ENCODE peak calls at places on chromosomes 11 and 22, in nine cellular contexts. S is mesenchymal stem cell; L is PC-9; V is tibial artery; Y is small intestine; D is fibroblast of lung; O is Caco-2; B is naive thymus-derived CD4-positive, alpha-beta T cell; G is endothelial cell of umbilical vein. K is an unnamed sample. For H3K4me1, the result is how much of the 10 kb centered on the place peaks cover.

GRCh38 chr22:29798318-29798717 is 31.1 kb downstream of the UQCR10 start:
- DNase-seq in S (peak), L (no peak), V (no peak), Y (no peak), D (no peak), O (no peak), B (no peak), G (no peak), K (no peak)

GRCh38 chr11:57935402-57936049 is 88.2 kb upstream of the OR9Q1 start:
- DNase-seq in S (no peak), L (no peak), V (no peak), Y (peak), D (no peak), O (no peak), B (no peak), G (no peak), K (no peak)

GRCh38 chr11:120233207-120233803 is 6.6 kb upstream of the POU2F3 start:
- DNase-seq in S (no peak), L (no peak), V (no peak), Y (peak), D (no peak), O (no peak), B (no peak), G (no peak), K (no peak)

GRCh38 chr11:30346068-30346688 is 23.3 kb downstream of the ARL14EP start:
- DNase-seq in S (peak), L (no peak), V (no peak), Y (peak), D (peak), O (no peak), B (no peak), G (peak), K (no peak)

GRCh38 chr11:7941141-7941540 is 367 bp downstream of the OR10A3 start:
- DNase-seq in S (no peak), L (no peak), V (no peak), Y (no peak), D (no peak), O (no peak), B (no peak), G (no peak), K (no peak)

GRCh38 chr11:77071671-77072605 is 5.2 kb downstream of the CAPN5 start:
- DNase-seq in S (peak), L (no peak), V (peak), Y (peak), D (peak), O (peak), B (no peak), G (peak), K (no peak)

GRCh38 chr11:69888671-69889076 is 69.5 kb upstream of the FGF3 start:
- DNase-seq in S (peak), L (peak), V (no peak), Y (peak), D (peak), O (peak), B (peak), G (peak), K (peak)

GRCh38 chr11:36425593-36426206 is 84.4 kb downstream of the TRAF6 start:
- DNase-seq in S (no peak), L (no peak), V (no peak), Y (no peak), D (peak), O (no peak), B (no peak), G (peak), K (no peak)

GRCh38 chr11:76835928-76836612 is 24.6 kb upstream of the ACER3 start:
- DNase-seq in S (peak), L (peak), V (no peak), Y (peak), D (peak), O (no peak), B (no peak), G (peak), K (no peak)

GRCh38 chr11:64237484-64237951 is 3.1 kb downstream of the VEGFB start:
- DNase-seq in S (no peak), L (peak), V (no peak), Y (peak), D (no peak), O (no peak), B (no peak), G (no peak), K (no peak)

GRCh38 chr11:130979386-130979972 is 63.2 kb upstream of the SNX19 start:
- DNase-seq in S (peak), L (no peak), V (no peak), Y (no peak), D (peak), O (no peak), B (no peak), G (peak), K (no peak)

GRCh38 chr11:71184421-71185210 is 67.8 kb downstream of the SHANK2 start:
- DNase-seq in S (no peak), L (no peak), V (no peak), Y (no peak), D (no peak), O (peak), B (no peak), G (no peak), K (no peak)

GRCh38 chr22:32809786-32810185 is 8.3 kb downstream of the TIMP3 start:
- DNase-seq in S (no peak), L (no peak), V (peak), Y (no peak), D (no peak), O (no peak), B (no peak), G (no peak), K (no peak)

GRCh38 chr22:32810241-32811133 is 9.0 kb downstream of the TIMP3 start:
- DNase-seq in S (no peak), L (peak), V (peak), Y (no peak), D (peak), O (peak), B (no peak), G (no peak), K (no peak)

GRCh38 chr22:32806296-32806695 is 4.8 kb downstream of the TIMP3 start:
- DNase-seq in S (no peak), L (no peak), V (peak), Y (no peak), D (peak), O (no peak), B (no peak), G (no peak), K (no peak)

GRCh38 chr22:32805586-32805881 is 4.0 kb downstream of the TIMP3 start:
- DNase-seq in S (no peak), L (no peak), V (no peak), Y (no peak), D (no peak), O (no peak), B (no peak), G (no peak), K (no peak)

GRCh38 chr22:32808038-32808445 is 6.5 kb downstream of the TIMP3 start:
- DNase-seq in S (no peak), L (no peak), V (peak), Y (peak), D (peak), O (no peak), B (no peak), G (no peak), K (no peak)
- H3K4me1 ChIP-seq in S (under half), L (half or more), V (under half), Y (under half), D (under half), O (under half), B (under half), G (under half), K (under half)

DNA sequence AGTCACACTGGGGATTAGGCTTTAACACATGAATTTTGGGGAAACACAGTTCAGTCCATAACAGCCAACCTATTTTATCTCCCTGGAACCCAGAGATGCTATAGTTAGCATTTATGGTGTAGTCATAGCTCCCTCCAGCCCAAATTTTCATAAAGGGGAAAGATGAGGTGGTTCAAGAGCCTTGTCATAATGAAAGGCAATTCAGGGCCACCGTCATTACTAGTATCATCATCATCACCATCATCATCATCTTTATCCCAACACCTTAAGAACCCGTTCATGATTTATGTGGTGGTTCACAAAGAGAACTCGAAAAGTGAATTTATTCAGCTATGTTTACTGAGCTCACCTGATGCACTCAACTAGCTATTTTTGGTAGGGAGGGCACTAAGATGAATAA is 2.4 kb upstream of the TUBA8 start:
- DNase-seq in S (no peak), L (no peak), V (no peak), Y (no peak), D (no peak), O (no peak), B (no peak), G (no peak), K (no peak)
- H3K4me1 ChIP-seq in S (under half), L (under half), V (under half), Y (under half), D (under half), O (under half), B (under half), G (under half), K (under half)

GRCh38 chr22:39303892-39304671 is 15.3 kb downstream of the RPL3 start:
- DNase-seq in S (no peak), L (no peak), V (no peak), Y (no peak), D (no peak), O (no peak), B (no peak), G (no peak), K (no peak)
- H3K4me1 ChIP-seq in S (under half), L (under half), V (under half), Y (under half), D (under half), O (under half), B (under half), G (under half), K (under half)

DNA sequence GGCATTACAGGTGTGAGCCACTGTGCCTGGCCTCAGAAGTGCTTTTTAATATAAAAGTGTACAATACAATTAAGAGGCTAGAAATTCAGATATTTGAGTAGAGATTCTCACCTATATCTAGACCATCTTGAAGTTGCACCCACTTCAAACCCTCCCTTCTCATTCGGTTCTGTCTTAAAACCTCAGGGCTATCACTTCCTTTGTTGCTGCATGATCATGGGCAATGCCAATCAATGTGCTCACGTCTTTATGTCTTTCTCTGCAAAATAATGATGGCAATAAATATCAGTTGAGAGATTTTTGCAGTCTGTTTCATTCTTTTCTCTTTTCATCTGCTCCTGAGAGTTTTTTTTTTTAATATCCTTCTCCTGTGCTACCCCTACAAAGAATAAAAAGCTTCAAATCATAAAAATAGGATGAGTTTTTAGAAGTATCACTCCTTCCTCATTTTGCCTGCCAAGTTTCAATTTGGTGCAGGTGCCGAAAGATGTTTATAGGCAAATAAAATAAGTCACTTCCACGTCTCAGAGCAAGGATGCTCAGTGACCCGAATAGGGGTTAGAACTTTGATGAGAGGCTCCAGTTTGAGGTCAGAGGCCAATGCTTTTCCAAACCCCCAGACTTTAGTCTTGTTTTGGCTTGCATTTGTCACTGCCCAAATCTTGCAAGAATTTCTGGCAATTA is 9.5 kb upstream of the NUP160 start:
- DNase-seq in S (no peak), L (no peak), V (no peak), Y (no peak), D (no peak), O (no peak), B (no peak), G (no peak), K (no peak)
- H3K4me1 ChIP-seq in S (under half), L (under half), V (under half), Y (under half), D (under half), O (under half), B (under half), G (under half), K (under half)